ENCODE peak calls at places on chromosome 19, in five cellular contexts. One of them, this sample, is unnamed.

GRCh38 chr19:34350161-34350561 is 14.8 kb upstream of the GPI start:
- DNase-seq in fibroblast of the aortic adventitia: no peak
- DNase-seq in cardiac muscle cell: no peak
- DNase-seq in IMR-90: peak
- DNase-seq in GM12865: peak
- DNase-seq in this sample: no peak

GRCh38 chr19:8610041-8610927 is at the start of gene ADAMTS10:
- DNase-seq in cardiac muscle cell: peak
- DNase-seq in IMR-90: peak
- DNase-seq in fibroblast of the aortic adventitia: peak
- DNase-seq in GM12865: no peak
- DNase-seq in this sample: no peak

GRCh38 chr19:50459067-50459456 is 17.2 kb upstream of the EMC10 start:
- DNase-seq in fibroblast of the aortic adventitia: no peak
- DNase-seq in GM12865: no peak
- DNase-seq in IMR-90: no peak
- DNase-seq in cardiac muscle cell: no peak
- DNase-seq in this sample: no peak

GRCh38 chr19:10114651-10115391 is 3.3 kb downstream of the P2RY11 start:
- DNase-seq in fibroblast of the aortic adventitia: no peak
- DNase-seq in cardiac muscle cell: no peak
- DNase-seq in GM12865: peak
- DNase-seq in IMR-90: no peak
- DNase-seq in this sample: no peak

GRCh38 chr19:49231804-49232203 is 74.2 kb downstream of the TRPM4 start:
- DNase-seq in GM12865: peak
- DNase-seq in cardiac muscle cell: no peak
- DNase-seq in fibroblast of the aortic adventitia: no peak
- DNase-seq in IMR-90: no peak
- DNase-seq in this sample: no peak

GRCh38 chr19:42098781-42099180 is 22.8 kb downstream of the ZNF574 start:
- DNase-seq in fibroblast of the aortic adventitia: no peak
- DNase-seq in IMR-90: no peak
- DNase-seq in GM12865: no peak
- DNase-seq in cardiac muscle cell: no peak
- DNase-seq in this sample: no peak

GRCh38 chr19:39405930-39406655 is 554 bp upstream of the ZFP36 start:
- DNase-seq in fibroblast of the aortic adventitia: no peak
- DNase-seq in GM12865: peak
- DNase-seq in cardiac muscle cell: no peak
- DNase-seq in IMR-90: no peak
- DNase-seq in this sample: no peak

GRCh38 chr19:45641274-45642105 is 2.3 kb upstream of the EML2 start:
- DNase-seq in IMR-90: peak
- DNase-seq in GM12865: peak
- DNase-seq in cardiac muscle cell: peak
- DNase-seq in fibroblast of the aortic adventitia: peak
- DNase-seq in this sample: peak

GRCh38 chr19:6766357-6767080 is 716 bp downstream of the SH2D3A start:
- DNase-seq in IMR-90: no peak
- DNase-seq in fibroblast of the aortic adventitia: no peak
- DNase-seq in GM12865: no peak
- DNase-seq in cardiac muscle cell: no peak
- DNase-seq in this sample: no peak

GRCh38 chr19:19053508-19054314 is 10.1 kb upstream of the SLC25A42 start:
- DNase-seq in fibroblast of the aortic adventitia: peak
- DNase-seq in GM12865: peak
- DNase-seq in IMR-90: peak
- DNase-seq in cardiac muscle cell: peak
- DNase-seq in this sample: no peak

GRCh38 chr19:54164369-54165068 is 5.0 kb upstream of the LENG1 start:
- DNase-seq in IMR-90: peak
- DNase-seq in cardiac muscle cell: peak
- DNase-seq in GM12865: peak
- DNase-seq in fibroblast of the aortic adventitia: peak
- DNase-seq in this sample: no peak

GRCh38 chr19:9453953-9454352 is 18.6 kb upstream of the ZNF266 start:
- DNase-seq in cardiac muscle cell: no peak
- DNase-seq in fibroblast of the aortic adventitia: no peak
- DNase-seq in GM12865: no peak
- DNase-seq in IMR-90: no peak
- DNase-seq in this sample: no peak

GRCh38 chr19:13050274-13050673 is 52.4 kb downstream of the LYL1 start:
- DNase-seq in GM12865: no peak
- DNase-seq in IMR-90: no peak
- DNase-seq in fibroblast of the aortic adventitia: no peak
- DNase-seq in cardiac muscle cell: no peak
- DNase-seq in this sample: no peak

GRCh38 chr19:38667552-38668205 is 20.2 kb downstream of the ACTN4 start:
- DNase-seq in IMR-90: peak
- DNase-seq in cardiac muscle cell: no peak
- DNase-seq in GM12865: no peak
- DNase-seq in fibroblast of the aortic adventitia: peak
- DNase-seq in this sample: peak

GRCh38 chr19:54573330-54573872 is at the start of gene LILRA2:
- DNase-seq in fibroblast of the aortic adventitia: no peak
- DNase-seq in IMR-90: no peak
- DNase-seq in GM12865: peak
- DNase-seq in cardiac muscle cell: no peak
- DNase-seq in this sample: no peak

GRCh38 chr19:15138427-15138826 is 31.2 kb downstream of the SYDE1 start:
- DNase-seq in GM12865: no peak
- DNase-seq in fibroblast of the aortic adventitia: no peak
- DNase-seq in cardiac muscle cell: no peak
- DNase-seq in IMR-90: peak
- DNase-seq in this sample: peak

GRCh38 chr19:37977992-37978391 is 71.0 kb downstream of the SIPA1L3 start:
- DNase-seq in GM12865: peak
- DNase-seq in IMR-90: peak
- DNase-seq in cardiac muscle cell: no peak
- DNase-seq in fibroblast of the aortic adventitia: peak
- DNase-seq in this sample: peak

GRCh38 chr19:49567722-49568454 is 12.5 kb downstream of the NOSIP start:
- DNase-seq in fibroblast of the aortic adventitia: peak
- DNase-seq in cardiac muscle cell: no peak
- DNase-seq in IMR-90: no peak
- DNase-seq in GM12865: peak
- DNase-seq in this sample: no peak

GRCh38 chr19:3253270-3253669 is 28.8 kb downstream of the CELF5 start:
- DNase-seq in cardiac muscle cell: no peak
- DNase-seq in fibroblast of the aortic adventitia: no peak
- DNase-seq in IMR-90: no peak
- DNase-seq in GM12865: peak
- DNase-seq in this sample: no peak

GRCh38 chr19:32676895-32677359 is 1.3 kb downstream of the RGS9BP start:
- DNase-seq in cardiac muscle cell: no peak
- DNase-seq in fibroblast of the aortic adventitia: no peak
- DNase-seq in IMR-90: no peak
- DNase-seq in GM12865: no peak
- DNase-seq in this sample: no peak

GRCh38 chr19:56162258-56162657 is 13.6 kb upstream of the GALP start:
- DNase-seq in IMR-90: peak
- DNase-seq in cardiac muscle cell: no peak
- DNase-seq in GM12865: peak
- DNase-seq in fibroblast of the aortic adventitia: no peak
- DNase-seq in this sample: no peak

GRCh38 chr19:1808395-1808731 is 3.7 kb downstream of the ATP8B3 start:
- DNase-seq in cardiac muscle cell: no peak
- DNase-seq in fibroblast of the aortic adventitia: no peak
- DNase-seq in IMR-90: no peak
- DNase-seq in GM12865: no peak
- DNase-seq in this sample: no peak

GRCh38 chr19:38676023-38676877 is 28.8 kb downstream of the ACTN4 start:
- DNase-seq in cardiac muscle cell: no peak
- DNase-seq in IMR-90: peak
- DNase-seq in fibroblast of the aortic adventitia: peak
- DNase-seq in GM12865: peak
- DNase-seq in this sample: peak

GRCh38 chr19:56504581-56504980 is 3.1 kb upstream of the ZNF471 start:
- DNase-seq in cardiac muscle cell: no peak
- DNase-seq in IMR-90: peak
- DNase-seq in GM12865: no peak
- DNase-seq in fibroblast of the aortic adventitia: peak
- DNase-seq in this sample: peak

GRCh38 chr19:28943651-28944050 is 269.3 kb downstream of the UQCRFS1 start:
- DNase-seq in IMR-90: no peak
- DNase-seq in cardiac muscle cell: no peak
- DNase-seq in fibroblast of the aortic adventitia: no peak
- DNase-seq in GM12865: no peak
- DNase-seq in this sample: no peak

GRCh38 chr19:40510526-40511115 is 43.8 kb downstream of the SPTBN4 start:
- DNase-seq in cardiac muscle cell: no peak
- DNase-seq in GM12865: no peak
- DNase-seq in fibroblast of the aortic adventitia: no peak
- DNase-seq in IMR-90: peak
- DNase-seq in this sample: peak

GRCh38 chr19:31501427-31502195 is 152.4 kb upstream of the TSHZ3 start:
- DNase-seq in IMR-90: no peak
- DNase-seq in fibroblast of the aortic adventitia: no peak
- DNase-seq in GM12865: no peak
- DNase-seq in cardiac muscle cell: no peak
- DNase-seq in this sample: no peak

GRCh38 chr19:43997631-43998290 is 5.0 kb upstream of the ZNF230 start:
- DNase-seq in GM12865: no peak
- DNase-seq in cardiac muscle cell: no peak
- DNase-seq in fibroblast of the aortic adventitia: peak
- DNase-seq in IMR-90: peak
- DNase-seq in this sample: no peak

GRCh38 chr19:3333662-3334061 is 32.7 kb upstream of the NFIC start:
- DNase-seq in cardiac muscle cell: no peak
- DNase-seq in fibroblast of the aortic adventitia: no peak
- DNase-seq in IMR-90: no peak
- DNase-seq in GM12865: no peak
- DNase-seq in this sample: no peak

GRCh38 chr19:39971380-39971841 is 446 bp downstream of the PSMC4 start:
- DNase-seq in fibroblast of the aortic adventitia: peak
- DNase-seq in IMR-90: no peak
- DNase-seq in cardiac muscle cell: no peak
- DNase-seq in GM12865: no peak
- DNase-seq in this sample: no peak

GRCh38 chr19:54429545-54430227 is 14.4 kb downstream of the TTYH1 start:
- DNase-seq in GM12865: no peak
- DNase-seq in fibroblast of the aortic adventitia: no peak
- DNase-seq in IMR-90: no peak
- DNase-seq in cardiac muscle cell: no peak
- DNase-seq in this sample: no peak

GRCh38 chr19:1235625-1236538 is 1.9 kb downstream of the CBARP start:
- DNase-seq in fibroblast of the aortic adventitia: no peak
- DNase-seq in GM12865: no peak
- DNase-seq in cardiac muscle cell: no peak
- DNase-seq in IMR-90: peak
- DNase-seq in this sample: peak

GRCh38 chr19:43784251-43784980 is 3.6 kb upstream of the KCNN4 start:
- DNase-seq in fibroblast of the aortic adventitia: peak
- DNase-seq in IMR-90: peak
- DNase-seq in GM12865: peak
- DNase-seq in cardiac muscle cell: no peak
- DNase-seq in this sample: peak

GRCh38 chr19:10105241-10106099 is 692 bp upstream of the PPAN start:
- DNase-seq in IMR-90: no peak
- DNase-seq in fibroblast of the aortic adventitia: no peak
- DNase-seq in cardiac muscle cell: no peak
- DNase-seq in GM12865: peak
- DNase-seq in this sample: no peak

GRCh38 chr19:15551183-15552004 is 43.1 kb downstream of the CYP4F22 start:
- DNase-seq in cardiac muscle cell: no peak
- DNase-seq in IMR-90: no peak
- DNase-seq in GM12865: peak
- DNase-seq in fibroblast of the aortic adventitia: peak
- DNase-seq in this sample: no peak

GRCh38 chr19:858868-859843 is at the start of gene CFD:
- DNase-seq in IMR-90: no peak
- DNase-seq in cardiac muscle cell: no peak
- DNase-seq in fibroblast of the aortic adventitia: peak
- DNase-seq in GM12865: no peak
- DNase-seq in this sample: no peak

DNA sequence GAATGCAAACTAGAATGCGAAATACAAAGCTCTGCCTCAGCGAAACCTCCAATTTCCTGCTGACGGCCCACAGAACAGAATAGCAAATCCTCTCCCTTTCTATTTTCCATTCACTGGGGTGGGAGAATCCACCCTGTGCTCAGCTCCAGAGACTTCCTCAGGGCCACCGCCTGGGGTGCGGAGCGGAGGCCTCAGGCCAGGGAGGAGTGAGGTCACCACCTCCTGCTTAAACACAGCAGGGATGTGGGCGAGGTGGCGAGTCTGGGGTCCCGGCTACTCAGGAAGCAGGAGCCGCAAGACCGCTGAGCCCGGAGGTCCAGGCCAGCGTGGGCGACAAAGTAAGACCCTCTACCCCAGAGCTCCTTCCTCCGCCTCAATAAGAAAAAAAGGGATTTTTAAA is 666 bp upstream of the ZNF320 start:
- DNase-seq in fibroblast of the aortic adventitia: no peak
- DNase-seq in cardiac muscle cell: no peak
- DNase-seq in GM12865: no peak
- DNase-seq in IMR-90: no peak
- DNase-seq in this sample: no peak
- TF ChIP-seq CTCF in fibroblast of the aortic adventitia: no peak
- TF ChIP-seq CTCF in cardiac muscle cell: no peak
- TF ChIP-seq CTCF in GM12865: no peak
- TF ChIP-seq CTCF in IMR-90: no peak
- TF ChIP-seq CTCF in this sample: no peak

GRCh38 chr19:46789371-46789770 is 977 bp upstream of the SLC1A5 start:
- DNase-seq in fibroblast of the aortic adventitia: no peak
- DNase-seq in IMR-90: no peak
- DNase-seq in cardiac muscle cell: no peak
- DNase-seq in GM12865: no peak
- DNase-seq in this sample: no peak
- TF ChIP-seq CTCF in fibroblast of the aortic adventitia: no peak
- TF ChIP-seq CTCF in IMR-90: no peak
- TF ChIP-seq CTCF in cardiac muscle cell: no peak
- TF ChIP-seq CTCF in GM12865: no peak
- TF ChIP-seq CTCF in this sample: no peak

DNA sequence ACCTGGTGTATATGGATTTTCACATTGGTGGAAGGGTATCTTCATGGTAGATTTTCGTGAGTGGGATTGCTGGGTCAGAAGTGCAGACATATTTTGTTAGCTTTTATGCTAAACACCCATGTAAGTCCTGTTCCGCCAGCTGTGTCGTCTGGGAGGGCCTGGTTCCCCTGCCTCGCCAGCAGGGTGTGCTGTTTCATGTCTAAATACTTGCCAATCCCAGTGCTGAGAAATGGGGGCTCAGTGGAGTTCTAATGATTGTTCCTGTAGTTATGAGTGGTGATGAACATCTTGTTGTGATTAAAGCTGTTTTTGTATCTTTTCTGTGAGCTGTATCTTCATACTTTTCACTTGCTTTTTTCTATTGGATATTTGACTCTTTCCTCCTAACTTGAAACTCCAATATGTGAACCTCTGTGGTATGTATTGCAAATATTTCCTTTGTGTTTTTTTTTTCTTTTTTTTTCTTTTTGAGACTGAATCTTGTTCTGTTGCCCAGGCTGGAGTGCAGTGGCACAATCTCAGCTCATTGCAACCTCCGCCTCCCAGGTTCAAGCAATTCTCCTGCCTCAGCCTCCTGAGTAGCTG is 32.7 kb downstream of the KDM4B start:
- DNase-seq in GM12865: peak
- DNase-seq in cardiac muscle cell: no peak
- DNase-seq in IMR-90: peak
- DNase-seq in fibroblast of the aortic adventitia: peak
- DNase-seq in this sample: peak
- TF ChIP-seq CTCF in GM12865: peak
- TF ChIP-seq CTCF in cardiac muscle cell: peak
- TF ChIP-seq CTCF in IMR-90: peak
- TF ChIP-seq CTCF in fibroblast of the aortic adventitia: peak
- TF ChIP-seq CTCF in this sample: peak

GRCh38 chr19:17323973-17324327 is 10.7 kb downstream of the ANO8 start:
- DNase-seq in fibroblast of the aortic adventitia: no peak
- DNase-seq in cardiac muscle cell: no peak
- DNase-seq in GM12865: no peak
- DNase-seq in IMR-90: no peak
- DNase-seq in this sample: no peak
- TF ChIP-seq CTCF in fibroblast of the aortic adventitia: no peak
- TF ChIP-seq CTCF in cardiac muscle cell: no peak
- TF ChIP-seq CTCF in GM12865: no peak
- TF ChIP-seq CTCF in IMR-90: no peak
- TF ChIP-seq CTCF in this sample: peak